ENCODE peak calls at places on chromosomes 5 and 9, in four cellular contexts. X, Z, F and O are unnamed samples.

GRCh38 chr5:32428426-32428825 is 16.1 kb downstream of the ZFR start:
- DNase-seq in X (no peak), Z (no peak), F (no peak), O (no peak)

GRCh38 chr9:100598641-100599145 is 20.8 kb downstream of the CAVIN4 start:
- DNase-seq in X (peak), Z (peak), F (peak), O (peak)

GRCh38 chr9:136535070-136535469 is 10.8 kb downstream of the NOTCH1 start:
- DNase-seq in X (no peak), Z (no peak), F (no peak), O (no peak)

GRCh38 chr9:88533951-88534455 is 975 bp upstream of the NXNL2 start:
- DNase-seq in X (peak), Z (no peak), F (no peak), O (peak)

GRCh38 chr5:37938086-37938852 is 98.4 kb upstream of the GDNF start:
- DNase-seq in X (no peak), Z (no peak), F (no peak), O (no peak)

GRCh38 chr9:90020277-90020871 is 415.6 kb downstream of the GADD45G start:
- DNase-seq in X (no peak), Z (no peak), F (no peak), O (no peak)

GRCh38 chr9:107137495-107138202 is 145.4 kb upstream of the RAD23B start:
- DNase-seq in X (peak), Z (no peak), F (no peak), O (peak)

GRCh38 chr5:16013334-16014065 is 166.1 kb downstream of the MARCHF11 start:
- DNase-seq in X (no peak), Z (no peak), F (no peak), O (no peak)

GRCh38 chr5:14407746-14408175 is 173.8 kb upstream of the OTULINL start:
- DNase-seq in X (no peak), Z (no peak), F (no peak), O (no peak)

GRCh38 chr5:82185842-82186241 is 92.3 kb downstream of the RPS23 start:
- DNase-seq in X (no peak), Z (no peak), F (no peak), O (no peak)

GRCh38 chr5:96247097-96247675 is 185.9 kb downstream of the PCSK1 start:
- DNase-seq in X (no peak), Z (peak), F (peak), O (peak)

GRCh38 chr9:35871514-35871913 is 1.3 kb upstream of the OR13J1 start:
- DNase-seq in X (no peak), Z (no peak), F (peak), O (no peak)

GRCh38 chr5:1037671-1038416 is 29.2 kb downstream of the NKD2 start:
- DNase-seq in X (no peak), Z (no peak), F (no peak), O (no peak)

GRCh38 chr9:4297795-4298254 is 2.0 kb downstream of the GLIS3 start:
- DNase-seq in X (peak), Z (peak), F (peak), O (peak)

GRCh38 chr9:70355801-70356200 is 58.7 kb downstream of the KLF9 start:
- DNase-seq in X (no peak), Z (no peak), F (no peak), O (no peak)

GRCh38 chr5:133113331-133114061 is 61.7 kb downstream of the HSPA4 start:
- DNase-seq in X (no peak), Z (no peak), F (no peak), O (no peak)

GRCh38 chr9:132451276-132451675 is 41.3 kb downstream of the CFAP77 start:
- DNase-seq in X (no peak), Z (no peak), F (no peak), O (no peak)

GRCh38 chr9:120434532-120434931 is 145.4 kb downstream of the CDK5RAP2 start:
- DNase-seq in X (no peak), Z (peak), F (no peak), O (peak)

GRCh38 chr5:900781-901180 is 8.1 kb downstream of the TRIP13 start:
- DNase-seq in X (no peak), Z (no peak), F (no peak), O (no peak)

GRCh38 chr5:168179185-168179584 is 112.3 kb upstream of the WWC1 start:
- DNase-seq in X (no peak), Z (no peak), F (no peak), O (peak)

GRCh38 chr5:61200582-61201155 is 38.4 kb upstream of the SMIM15 start:
- DNase-seq in X (no peak), Z (no peak), F (no peak), O (peak)

GRCh38 chr5:147092044-147092443 is 142.8 kb upstream of the STK32A start:
- DNase-seq in X (no peak), Z (no peak), F (no peak), O (no peak)

GRCh38 chr5:68374770-68375518 is 159.4 kb downstream of the PIK3R1 start:
- DNase-seq in X (no peak), Z (no peak), F (no peak), O (peak)

GRCh38 chr9:69223605-69224004 is 49.5 kb downstream of the TJP2 start:
- DNase-seq in X (peak), Z (no peak), F (no peak), O (peak)

GRCh38 chr5:51810592-51810991 is 427.3 kb downstream of the ISL1 start:
- DNase-seq in X (no peak), Z (no peak), F (no peak), O (no peak)

GRCh38 chr5:98517559-98517958 is 255.9 kb upstream of the RGMB start:
- DNase-seq in X (no peak), Z (no peak), F (no peak), O (no peak)

GRCh38 chr9:98231770-98232478 is 23.5 kb downstream of the TBC1D2 start:
- DNase-seq in X (no peak), Z (no peak), F (no peak), O (peak)

GRCh38 chr9:92668746-92669526 is 995 bp downstream of the IPPK start:
- DNase-seq in X (peak), Z (peak), F (no peak), O (peak)

GRCh38 chr5:73918791-73919221 is 292.8 kb downstream of the ARHGEF28 start:
- DNase-seq in X (no peak), Z (peak), F (no peak), O (no peak)

GRCh38 chr9:104536756-104537155 is at the start of gene OR13C3:
- DNase-seq in X (no peak), Z (no peak), F (no peak), O (no peak)

GRCh38 chr9:131960805-131961495 is 118.7 kb downstream of the MED27 start:
- DNase-seq in X (no peak), Z (no peak), F (no peak), O (no peak)

GRCh38 chr5:74492230-74492629 is 148.3 kb downstream of the ENC1 start:
- DNase-seq in X (no peak), Z (no peak), F (no peak), O (peak)

GRCh38 chr9:115717298-115717697 is 436.3 kb upstream of the PAPPA start:
- DNase-seq in X (no peak), Z (no peak), F (no peak), O (no peak)

GRCh38 chr9:124593080-124594058 is 86.2 kb upstream of the NR5A1 start:
- DNase-seq in X (no peak), Z (no peak), F (no peak), O (peak)
- H3K4me3 ChIP-seq in X (no peak), Z (no peak), F (no peak), O (no peak)

DNA sequence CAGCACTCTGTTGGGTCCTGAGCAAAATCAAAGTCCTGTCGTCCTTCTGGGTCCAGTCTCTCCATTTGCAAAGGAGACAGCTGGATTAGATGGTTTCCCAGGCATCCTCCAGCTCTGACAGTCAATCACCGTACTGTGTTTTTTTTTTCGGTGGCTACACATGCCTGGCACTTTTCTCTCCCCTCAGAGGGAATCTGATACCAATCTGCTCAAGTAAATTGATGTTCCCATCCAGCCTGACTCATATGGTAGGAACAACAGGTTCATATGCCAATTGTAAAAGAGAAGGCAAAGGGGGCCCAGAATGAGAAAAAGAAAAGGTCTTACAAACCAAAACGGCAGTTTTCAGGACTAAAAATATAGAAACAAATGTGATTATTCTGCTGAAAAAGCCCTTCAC is 1.2 kb downstream of the FBXO10 start:
- DNase-seq in X (no peak), Z (no peak), F (no peak), O (no peak)
- H3K4me3 ChIP-seq in X (peak), Z (peak), F (no peak), O (peak)

DNA sequence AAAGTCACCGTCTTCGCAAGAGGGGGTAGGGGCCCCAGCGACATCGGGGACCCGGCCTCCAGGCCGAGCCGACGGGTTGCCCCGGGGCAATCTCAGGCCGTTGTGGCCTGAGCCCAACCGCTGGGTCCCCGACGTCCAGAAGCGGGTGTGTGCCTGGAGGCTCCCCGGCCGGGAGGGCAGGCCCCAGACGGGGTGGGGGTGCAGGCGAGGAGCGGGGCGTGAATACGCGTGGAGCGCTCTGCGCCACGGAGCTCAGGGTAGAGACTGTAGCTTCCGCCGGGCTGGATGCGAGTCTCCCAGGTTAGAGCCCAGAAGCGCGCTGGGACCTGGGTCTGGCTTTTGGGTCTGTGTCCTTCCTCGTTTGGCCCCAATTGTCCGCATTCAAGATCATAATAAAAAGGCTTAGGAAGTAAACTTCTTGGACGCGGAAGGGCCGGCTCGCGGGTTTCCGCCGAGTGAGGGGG is 3.5 kb downstream of the BARX1 start:
- DNase-seq in X (no peak), Z (no peak), F (no peak), O (no peak)
- H3K4me3 ChIP-seq in X (no peak), Z (peak), F (no peak), O (no peak)

DNA sequence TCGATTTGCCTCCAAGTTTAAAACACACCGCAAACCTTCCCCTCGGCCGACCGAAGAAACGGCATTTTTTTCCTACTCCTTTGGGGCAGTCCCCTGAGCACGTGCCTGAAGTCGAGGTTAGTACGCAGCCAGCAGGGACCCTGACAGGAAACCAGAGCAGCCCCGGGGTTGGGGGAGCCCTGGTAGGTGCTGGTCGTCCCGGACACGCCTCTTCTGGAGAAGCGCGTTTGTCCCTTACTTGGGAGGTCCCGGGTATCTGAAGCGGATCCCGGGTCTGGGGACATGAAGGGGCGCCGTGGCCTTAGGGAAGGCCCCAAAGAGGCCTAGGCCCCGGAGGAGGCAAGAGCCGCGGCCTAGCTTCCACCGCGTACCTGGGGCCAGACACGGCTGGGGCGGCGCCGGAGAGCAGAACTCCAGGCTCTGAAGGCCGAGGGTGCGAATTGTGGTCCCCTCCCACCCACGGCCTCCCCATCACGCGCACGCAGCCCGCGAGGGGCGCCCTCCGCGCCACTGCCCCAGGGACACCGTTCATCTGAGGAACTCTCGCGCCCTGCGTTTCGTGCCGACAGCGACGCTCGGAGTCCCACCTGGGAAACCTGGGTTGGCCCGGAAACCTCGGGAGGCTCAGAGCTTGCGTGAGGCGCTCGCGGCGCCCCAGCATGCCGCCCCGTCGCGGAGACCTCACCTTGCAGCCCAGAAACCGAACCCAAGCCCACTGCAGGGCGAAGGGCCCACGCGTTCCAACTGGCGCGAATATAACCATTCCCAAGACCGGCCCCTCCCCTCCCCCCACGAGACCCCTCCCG is 10.4 kb downstream of the OTP start:
- DNase-seq in X (no peak), Z (no peak), F (no peak), O (no peak)
- H3K4me3 ChIP-seq in X (no peak), Z (no peak), F (no peak), O (no peak)

GRCh38 chr5:76528547-76529334 is 94.5 kb downstream of the F2RL2 start:
- DNase-seq in X (no peak), Z (no peak), F (no peak), O (no peak)
- H3K4me3 ChIP-seq in X (no peak), Z (no peak), F (no peak), O (no peak)